ENCODE peak calls at places on chromosomes 11 and 22, in four cellular contexts. One of them, this sample, is unnamed.

GRCh38 chr11:25734592-25735211 is 597.2 kb upstream of the ANO3 start:
- DNase-seq in H1: no peak
- DNase-seq in neuronal stem cell: peak
- DNase-seq in IMR-90: peak
- DNase-seq in this sample: peak

GRCh38 chr11:128859563-128860441 is 7.3 kb downstream of the KCNJ1 start:
- DNase-seq in H1: peak
- DNase-seq in neuronal stem cell: peak
- DNase-seq in IMR-90: peak
- DNase-seq in this sample: peak

GRCh38 chr11:57436031-57436430 is 9.1 kb upstream of the SLC43A3 start:
- DNase-seq in neuronal stem cell: no peak
- DNase-seq in H1: no peak
- DNase-seq in IMR-90: no peak
- DNase-seq in this sample: peak

GRCh38 chr11:30603357-30603756 is 17.2 kb upstream of the MPPED2 start:
- DNase-seq in IMR-90: no peak
- DNase-seq in H1: no peak
- DNase-seq in neuronal stem cell: no peak
- DNase-seq in this sample: no peak

GRCh38 chr22:30943368-30943767 is 25.2 kb downstream of the MORC2 start:
- DNase-seq in IMR-90: no peak
- DNase-seq in H1: no peak
- DNase-seq in neuronal stem cell: no peak
- DNase-seq in this sample: no peak

GRCh38 chr11:18171377-18172000 is 1.1 kb upstream of the MRGPRX4 start:
- DNase-seq in H1: no peak
- DNase-seq in IMR-90: no peak
- DNase-seq in neuronal stem cell: peak
- DNase-seq in this sample: no peak

GRCh38 chr22:31650391-31650790 is 11.6 kb downstream of the PISD start:
- DNase-seq in IMR-90: peak
- DNase-seq in H1: no peak
- DNase-seq in neuronal stem cell: no peak
- DNase-seq in this sample: peak

GRCh38 chr11:29231586-29231985 is 785.2 kb downstream of the KCNA4 start:
- DNase-seq in IMR-90: no peak
- DNase-seq in neuronal stem cell: no peak
- DNase-seq in H1: no peak
- DNase-seq in this sample: no peak

GRCh38 chr11:75035911-75036536 is 47.3 kb downstream of the NEU3 start:
- DNase-seq in neuronal stem cell: no peak
- DNase-seq in IMR-90: no peak
- DNase-seq in H1: no peak
- DNase-seq in this sample: peak

GRCh38 chr11:30282289-30282631 is 40.6 kb upstream of the ARL14EP start:
- DNase-seq in IMR-90: no peak
- DNase-seq in neuronal stem cell: no peak
- DNase-seq in H1: no peak
- DNase-seq in this sample: no peak

GRCh38 chr11:15901790-15902189 is 454.6 kb downstream of the SOX6 start:
- DNase-seq in IMR-90: no peak
- DNase-seq in H1: no peak
- DNase-seq in neuronal stem cell: no peak
- DNase-seq in this sample: no peak

GRCh38 chr22:39314251-39314971 is 5.0 kb downstream of the RPL3 start:
- DNase-seq in neuronal stem cell: no peak
- DNase-seq in IMR-90: no peak
- DNase-seq in H1: no peak
- DNase-seq in this sample: no peak

GRCh38 chr22:36328635-36329216 is 59.0 kb downstream of the MYH9 start:
- DNase-seq in IMR-90: peak
- DNase-seq in H1: no peak
- DNase-seq in neuronal stem cell: no peak
- DNase-seq in this sample: peak

GRCh38 chr11:94768602-94769511 is 701 bp downstream of the AMOTL1 start:
- DNase-seq in neuronal stem cell: peak
- DNase-seq in H1: no peak
- DNase-seq in IMR-90: peak
- DNase-seq in this sample: no peak

GRCh38 chr11:34339149-34340064 is 18.4 kb downstream of the ABTB2 start:
- DNase-seq in H1: no peak
- DNase-seq in IMR-90: no peak
- DNase-seq in neuronal stem cell: no peak
- DNase-seq in this sample: no peak

GRCh38 chr22:44026630-44027511 is 2.8 kb downstream of the PARVB start:
- DNase-seq in H1: no peak
- DNase-seq in IMR-90: peak
- DNase-seq in neuronal stem cell: no peak
- DNase-seq in this sample: peak

GRCh38 chr22:50606126-50606525 is 5.5 kb downstream of the MAPK8IP2 start:
- DNase-seq in H1: no peak
- DNase-seq in IMR-90: no peak
- DNase-seq in neuronal stem cell: no peak
- DNase-seq in this sample: no peak

GRCh38 chr22:40411506-40411861 is 41.1 kb downstream of the SGSM3 start:
- DNase-seq in IMR-90: no peak
- DNase-seq in neuronal stem cell: no peak
- DNase-seq in H1: no peak
- DNase-seq in this sample: no peak

GRCh38 chr22:48175721-48176120 is 1413.3 kb downstream of the TBC1D22A start:
- DNase-seq in IMR-90: no peak
- DNase-seq in neuronal stem cell: no peak
- DNase-seq in H1: no peak
- DNase-seq in this sample: no peak

GRCh38 chr11:128761339-128761738 is 67.5 kb downstream of the FLI1 start:
- DNase-seq in H1: no peak
- DNase-seq in IMR-90: no peak
- DNase-seq in neuronal stem cell: no peak
- DNase-seq in this sample: no peak

GRCh38 chr11:134024420-134025085 is 44.3 kb upstream of the JAM3 start:
- DNase-seq in H1: no peak
- DNase-seq in IMR-90: peak
- DNase-seq in neuronal stem cell: no peak
- DNase-seq in this sample: peak

GRCh38 chr11:67689178-67689577 is 14.8 kb upstream of the ALDH3B2 start:
- DNase-seq in H1: no peak
- DNase-seq in neuronal stem cell: no peak
- DNase-seq in IMR-90: no peak
- DNase-seq in this sample: no peak

GRCh38 chr11:17164361-17165246 is 43.2 kb downstream of the PIK3C2A start:
- DNase-seq in IMR-90: peak
- DNase-seq in neuronal stem cell: no peak
- DNase-seq in H1: no peak
- DNase-seq in this sample: no peak

GRCh38 chr11:70082829-70083228 is 4.7 kb downstream of the ANO1 start:
- DNase-seq in neuronal stem cell: no peak
- DNase-seq in IMR-90: no peak
- DNase-seq in H1: no peak
- DNase-seq in this sample: no peak

GRCh38 chr11:117970400-117971024 is 15.7 kb upstream of the IL10RA start:
- DNase-seq in IMR-90: no peak
- DNase-seq in H1: no peak
- DNase-seq in neuronal stem cell: no peak
- DNase-seq in this sample: no peak

GRCh38 chr11:2549876-2550605 is 105.2 kb downstream of the KCNQ1 start:
- DNase-seq in neuronal stem cell: no peak
- DNase-seq in H1: no peak
- DNase-seq in IMR-90: no peak
- DNase-seq in this sample: no peak

GRCh38 chr11:3021125-3021524 is 29.0 kb upstream of the NAP1L4 start:
- DNase-seq in neuronal stem cell: peak
- DNase-seq in IMR-90: peak
- DNase-seq in H1: no peak
- DNase-seq in this sample: no peak

GRCh38 chr11:130737866-130738431 is 178.3 kb downstream of the SNX19 start:
- DNase-seq in IMR-90: peak
- DNase-seq in H1: no peak
- DNase-seq in neuronal stem cell: no peak
- DNase-seq in this sample: no peak

GRCh38 chr11:37089439-37089838 is 491.4 kb upstream of the RAG2 start:
- DNase-seq in IMR-90: no peak
- DNase-seq in neuronal stem cell: no peak
- DNase-seq in H1: no peak
- DNase-seq in this sample: no peak

GRCh38 chr11:75435571-75435925 is 2.5 kb upstream of the KLHL35 start:
- DNase-seq in IMR-90: no peak
- DNase-seq in neuronal stem cell: no peak
- DNase-seq in H1: no peak
- DNase-seq in this sample: no peak

GRCh38 chr22:37516456-37516855 is 2.8 kb downstream of the CARD10 start:
- DNase-seq in IMR-90: no peak
- DNase-seq in H1: no peak
- DNase-seq in neuronal stem cell: no peak
- DNase-seq in this sample: no peak

GRCh38 chr11:6411594-6412031 is 7.3 kb downstream of the APBB1 start:
- DNase-seq in H1: no peak
- DNase-seq in neuronal stem cell: no peak
- DNase-seq in IMR-90: no peak
- DNase-seq in this sample: no peak

GRCh38 chr11:11243790-11244469 is 109.1 kb downstream of the CSNK2A3 start:
- DNase-seq in IMR-90: no peak
- DNase-seq in H1: no peak
- DNase-seq in neuronal stem cell: peak
- DNase-seq in this sample: no peak

GRCh38 chr11:71214553-71215371 is 37.6 kb downstream of the SHANK2 start:
- DNase-seq in H1: no peak
- DNase-seq in IMR-90: no peak
- DNase-seq in neuronal stem cell: no peak
- DNase-seq in this sample: no peak

DNA sequence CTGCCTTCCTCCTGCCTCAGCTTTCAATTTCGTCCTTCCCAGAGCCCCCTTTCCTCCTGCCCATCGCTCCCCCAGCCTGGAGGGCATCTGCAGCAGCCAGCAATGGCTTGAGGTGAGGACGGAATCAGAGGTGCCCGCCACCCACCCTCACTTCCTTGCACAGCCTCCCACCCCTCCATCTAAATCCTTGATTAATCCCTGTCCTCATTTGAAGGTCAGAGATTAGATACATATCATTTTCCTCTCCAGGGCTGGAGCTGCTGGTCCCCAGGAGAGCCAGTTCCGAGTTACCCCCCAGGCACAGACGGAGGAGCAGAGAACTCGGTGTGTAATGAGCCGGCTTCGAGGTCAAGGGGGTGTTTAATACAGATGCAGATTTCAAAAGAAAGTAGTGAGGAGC is 542.2 kb downstream of the MN1 start:
- DNase-seq in neuronal stem cell: no peak
- DNase-seq in H1: no peak
- DNase-seq in IMR-90: no peak
- DNase-seq in this sample: no peak
- H2AK5ac ChIP-seq in neuronal stem cell: peak
- H2AK5ac ChIP-seq in H1: no peak
- H2AK5ac ChIP-seq in IMR-90: no peak
- H2AK5ac ChIP-seq in this sample: no peak

DNA sequence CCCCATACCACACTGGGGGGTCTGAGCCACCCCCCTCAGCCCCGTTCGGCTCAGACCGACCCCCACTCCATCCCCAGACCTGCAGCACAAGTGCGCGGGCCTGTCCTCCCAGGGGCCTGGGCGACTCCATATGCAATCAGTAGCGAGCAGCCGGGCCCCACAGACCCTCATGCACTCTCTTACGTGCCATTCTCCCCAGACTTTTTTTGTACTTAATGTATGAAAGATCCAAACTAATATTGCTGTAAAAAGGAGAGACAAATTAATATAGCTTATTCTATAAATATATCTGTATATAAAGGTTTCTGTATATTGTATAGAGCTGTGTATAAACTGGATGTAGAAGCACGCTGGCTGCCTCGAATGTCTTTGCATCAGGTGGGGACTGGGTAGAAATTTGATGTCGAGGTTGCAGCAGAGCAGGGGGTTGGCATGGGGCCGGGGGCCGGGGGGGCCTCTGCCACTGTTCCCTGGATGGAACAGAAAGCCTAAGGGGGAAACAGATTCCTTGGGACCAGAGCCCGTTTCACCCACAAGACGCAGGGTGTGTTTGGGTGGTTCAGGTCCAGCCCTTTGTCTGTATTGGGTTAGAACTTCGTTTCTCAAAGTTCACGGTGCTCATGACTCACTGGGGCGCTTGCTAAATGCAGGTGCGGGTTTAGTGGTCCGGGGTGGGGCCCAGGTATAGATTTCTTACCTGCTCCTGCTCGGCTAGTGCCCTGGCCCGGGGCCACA is 5.6 kb upstream of the MYRF start:
- DNase-seq in neuronal stem cell: no peak
- DNase-seq in H1: no peak
- DNase-seq in IMR-90: no peak
- DNase-seq in this sample: no peak
- H2AK5ac ChIP-seq in neuronal stem cell: peak
- H2AK5ac ChIP-seq in H1: no peak
- H2AK5ac ChIP-seq in IMR-90: no peak
- H2AK5ac ChIP-seq in this sample: peak

GRCh38 chr22:42548597-42549328 is 5.0 kb upstream of the SERHL2 start:
- DNase-seq in IMR-90: no peak
- DNase-seq in H1: no peak
- DNase-seq in neuronal stem cell: no peak
- DNase-seq in this sample: no peak
- H2AK5ac ChIP-seq in IMR-90: no peak
- H2AK5ac ChIP-seq in H1: no peak
- H2AK5ac ChIP-seq in neuronal stem cell: no peak
- H2AK5ac ChIP-seq in this sample: no peak

DNA sequence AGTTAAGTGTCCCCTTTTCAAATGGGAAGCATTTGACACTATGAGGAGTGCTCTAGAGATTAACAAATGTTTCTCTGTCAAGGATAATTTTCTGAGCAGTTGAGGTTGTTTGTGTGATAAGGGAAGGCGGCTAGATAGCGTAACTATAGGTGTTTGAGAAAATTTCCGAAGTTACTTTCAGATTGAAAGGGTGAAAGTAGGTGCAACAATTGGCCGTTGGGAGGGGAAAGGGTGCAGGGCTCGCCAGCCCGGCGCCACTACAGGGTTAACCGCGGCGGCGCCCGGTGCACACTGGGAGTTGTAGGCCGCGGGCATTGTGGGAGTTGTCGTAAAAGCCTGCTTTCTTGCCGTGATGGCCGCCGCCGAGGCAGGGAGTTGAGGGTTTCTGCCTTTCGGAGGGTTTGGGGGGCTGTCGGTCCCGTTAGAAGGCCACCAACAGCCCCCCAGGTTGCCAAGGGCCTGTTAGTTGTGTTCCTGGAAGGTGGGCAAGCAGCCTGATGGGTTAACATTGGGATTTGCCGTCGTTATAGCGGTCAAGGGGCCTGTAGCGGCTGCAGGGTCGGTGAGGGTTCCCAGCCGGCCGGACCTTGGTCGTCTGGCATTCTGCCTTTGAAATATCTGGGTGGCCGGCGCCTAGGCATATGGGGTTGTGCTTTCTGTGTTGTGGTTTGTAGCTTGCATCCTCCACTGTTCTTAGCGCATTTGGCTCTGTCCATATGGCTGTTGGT is 36.5 kb upstream of the HSD17B12 start:
- DNase-seq in IMR-90: peak
- DNase-seq in H1: peak
- DNase-seq in neuronal stem cell: peak
- DNase-seq in this sample: peak
- H2AK5ac ChIP-seq in IMR-90: no peak
- H2AK5ac ChIP-seq in H1: no peak
- H2AK5ac ChIP-seq in neuronal stem cell: peak
- H2AK5ac ChIP-seq in this sample: no peak